ENCODE peak calls at places on chromosomes 2 and 18, in six cellular contexts. M, N, G, W, K and P are unnamed samples. For H3K9me3, the result is how much of the 10 kb centered on the place peaks cover.

GRCh38 chr2:112121682-112122254 is 16.4 kb upstream of the FBLN7 start:
- DNase-seq in M (no peak), N (peak), G (peak), W (peak), K (no peak), P (no peak)

GRCh38 chr2:222797308-222797707 is 63.5 kb upstream of the ACSL3 start:
- DNase-seq in M (no peak), N (no peak), G (no peak), W (no peak), K (no peak), P (no peak)

GRCh38 chr18:48166971-48167370 is 236.5 kb upstream of the SMAD2 start:
- DNase-seq in M (no peak), N (no peak), G (no peak), W (no peak), K (no peak), P (no peak)

GRCh38 chr18:76058146-76058545 is 436.9 kb downstream of the ZNF516 start:
- DNase-seq in M (no peak), N (no peak), G (no peak), W (no peak), K (no peak), P (no peak)

GRCh38 chr2:226730487-226730886 is 69.1 kb downstream of the IRS1 start:
- DNase-seq in M (no peak), N (no peak), G (no peak), W (no peak), K (peak), P (no peak)

GRCh38 chr2:52082646-52083045 is 1050.7 kb upstream of the NRXN1 start:
- DNase-seq in M (no peak), N (no peak), G (no peak), W (no peak), K (no peak), P (no peak)

GRCh38 chr2:8541223-8541622 is 140.6 kb upstream of the ID2 start:
- DNase-seq in M (no peak), N (no peak), G (no peak), W (no peak), K (no peak), P (no peak)

GRCh38 chr2:109582928-109583895 is 30.6 kb downstream of the SEPTIN10 start:
- DNase-seq in M (no peak), N (no peak), G (no peak), W (no peak), K (no peak), P (no peak)

GRCh38 chr2:217279571-217279970 is 419.7 kb upstream of the TNP1 start:
- DNase-seq in M (no peak), N (no peak), G (no peak), W (peak), K (no peak), P (no peak)

GRCh38 chr2:240464514-240465241 is 29.2 kb downstream of the GPC1 start:
- DNase-seq in M (peak), N (no peak), G (no peak), W (no peak), K (peak), P (no peak)

GRCh38 chr2:146982393-146982846 is 862.4 kb upstream of the ACVR2A start:
- DNase-seq in M (peak), N (no peak), G (no peak), W (peak), K (no peak), P (no peak)

GRCh38 chr18:57743008-57743407 is 60.1 kb downstream of the ATP8B1 start:
- DNase-seq in M (no peak), N (no peak), G (no peak), W (peak), K (no peak), P (no peak)

GRCh38 chr2:196170681-196171247 is 614 bp downstream of the STK17B start:
- DNase-seq in M (peak), N (no peak), G (no peak), W (peak), K (no peak), P (peak)

GRCh38 chr2:48114256-48114655 is 208.0 kb upstream of the FBXO11 start:
- DNase-seq in M (no peak), N (peak), G (no peak), W (no peak), K (no peak), P (no peak)

GRCh38 chr2:100046961-100047950 is 95.1 kb downstream of the AFF3 start:
- DNase-seq in M (no peak), N (no peak), G (no peak), W (no peak), K (no peak), P (no peak)

GRCh38 chr2:225994748-225995405 is 595.4 kb downstream of the NYAP2 start:
- DNase-seq in M (no peak), N (no peak), G (no peak), W (no peak), K (no peak), P (no peak)

GRCh38 chr2:195330513-195330956 is 326.5 kb upstream of the SLC39A10 start:
- DNase-seq in M (no peak), N (no peak), G (no peak), W (no peak), K (no peak), P (no peak)

GRCh38 chr2:147399011-147399410 is 445.8 kb upstream of the ACVR2A start:
- DNase-seq in M (no peak), N (no peak), G (no peak), W (no peak), K (no peak), P (no peak)

GRCh38 chr2:204265701-204266310 is 279.5 kb upstream of the PARD3B start:
- DNase-seq in M (no peak), N (no peak), G (no peak), W (no peak), K (peak), P (no peak)

GRCh38 chr2:60552096-60552850 is 1.2 kb downstream of the BCL11A start:
- DNase-seq in M (no peak), N (no peak), G (no peak), W (no peak), K (peak), P (no peak)

GRCh38 chr2:189287982-189288494 is 108.5 kb upstream of the COL5A2 start:
- DNase-seq in M (no peak), N (no peak), G (peak), W (peak), K (no peak), P (no peak)

GRCh38 chr18:29874519-29875098 is 1167.9 kb downstream of the DSC3 start:
- DNase-seq in M (no peak), N (no peak), G (peak), W (no peak), K (peak), P (no peak)

GRCh38 chr18:62102221-62102620 is 84.6 kb downstream of the PIGN start:
- DNase-seq in M (no peak), N (no peak), G (no peak), W (no peak), K (no peak), P (no peak)

GRCh38 chr2:27663160-27663462 is 303 bp downstream of the SUPT7L start:
- DNase-seq in M (peak), N (no peak), G (no peak), W (no peak), K (no peak), P (no peak)

GRCh38 chr18:63457987-63458386 is 18.8 kb upstream of the SERPINB5 start:
- DNase-seq in M (no peak), N (no peak), G (no peak), W (no peak), K (no peak), P (no peak)

GRCh38 chr2:134372611-134373131 is 118.8 kb downstream of the MGAT5 start:
- DNase-seq in M (no peak), N (no peak), G (no peak), W (peak), K (no peak), P (no peak)

GRCh38 chr2:16210841-16211240 is 270.5 kb downstream of the MYCN start:
- DNase-seq in M (no peak), N (no peak), G (no peak), W (no peak), K (no peak), P (no peak)

GRCh38 chr18:61842146-61842545 is 50.7 kb downstream of the RNF152 start:
- DNase-seq in M (no peak), N (no peak), G (no peak), W (no peak), K (no peak), P (no peak)

GRCh38 chr18:12657849-12658829 is at the start of gene SPIRE1:
- DNase-seq in M (peak), N (peak), G (no peak), W (no peak), K (peak), P (peak)

GRCh38 chr2:88190808-88191721 is 20.9 kb downstream of the THNSL2 start:
- DNase-seq in M (no peak), N (no peak), G (peak), W (no peak), K (peak), P (no peak)

GRCh38 chr2:16546128-16546754 is 119.4 kb downstream of the CYRIA start:
- DNase-seq in M (no peak), N (no peak), G (peak), W (no peak), K (no peak), P (no peak)

GRCh38 chr2:13109516-13109915 is 392.8 kb downstream of the TRIB2 start:
- DNase-seq in M (no peak), N (no peak), G (no peak), W (no peak), K (no peak), P (no peak)
- H3K9me3 ChIP-seq in M (under half), N (under half), G (under half), W (under half), K (under half), P (under half)

DNA sequence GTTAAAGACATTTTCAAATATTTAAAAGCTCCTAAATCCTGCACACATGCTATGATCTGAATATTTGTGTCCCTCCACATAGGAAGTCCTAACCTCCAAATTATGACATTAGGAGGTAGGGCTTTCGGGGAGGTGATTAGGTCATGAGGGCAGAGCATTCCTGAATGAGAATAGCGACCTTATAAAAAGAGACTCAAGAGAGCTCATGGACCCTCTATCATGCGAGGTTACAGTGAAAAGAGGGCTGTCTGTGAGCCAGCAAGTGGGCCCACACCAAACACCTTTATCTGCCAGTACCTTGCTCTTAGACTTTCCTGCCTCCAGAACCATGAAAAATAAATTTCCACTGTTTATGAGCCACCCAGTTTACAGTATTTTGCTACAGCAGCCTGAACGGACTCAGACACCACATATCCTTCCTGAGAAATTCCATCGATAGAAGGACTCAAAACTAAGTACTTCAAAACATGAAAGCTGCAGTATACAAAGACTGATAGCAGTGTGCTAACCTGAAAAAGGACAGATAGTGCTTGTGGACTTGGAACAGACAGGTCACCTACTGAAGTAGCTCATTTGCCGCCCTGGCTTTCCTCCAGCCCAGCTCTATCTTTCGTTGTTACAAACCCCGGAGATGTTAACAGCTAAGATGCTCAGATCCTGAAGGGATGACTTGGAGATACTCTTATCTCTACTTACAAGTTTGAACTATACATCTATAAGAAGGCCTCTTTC is 13.8 kb downstream of the FAM210A start:
- DNase-seq in M (no peak), N (no peak), G (no peak), W (no peak), K (no peak), P (no peak)
- H3K9me3 ChIP-seq in M (under half), N (under half), G (under half), W (under half), K (under half), P (under half)

GRCh38 chr2:161146996-161147395 is 13.2 kb upstream of the TANK start:
- DNase-seq in M (no peak), N (no peak), G (no peak), W (no peak), K (no peak), P (no peak)
- H3K9me3 ChIP-seq in M (under half), N (under half), G (under half), W (under half), K (under half), P (under half)

GRCh38 chr2:239177325-239177724 is 223.5 kb downstream of the HDAC4 start:
- DNase-seq in M (no peak), N (no peak), G (no peak), W (no peak), K (no peak), P (no peak)

GRCh38 chr2:239169311-239170048 is 231.3 kb downstream of the HDAC4 start:
- DNase-seq in M (peak), N (no peak), G (no peak), W (no peak), K (no peak), P (no peak)

GRCh38 chr2:239175181-239175580 is 225.6 kb downstream of the HDAC4 start:
- DNase-seq in M (peak), N (no peak), G (no peak), W (no peak), K (no peak), P (no peak)

GRCh38 chr2:239171643-239172042 is 229.2 kb downstream of the HDAC4 start:
- DNase-seq in M (no peak), N (no peak), G (no peak), W (no peak), K (no peak), P (no peak)

GRCh38 chr2:239173301-239173700 is 227.5 kb downstream of the HDAC4 start:
- DNase-seq in M (no peak), N (no peak), G (no peak), W (no peak), K (no peak), P (no peak)
- H3K9me3 ChIP-seq in M (under half), N (under half), G (under half), W (under half), K (under half), P (under half)